ENCODE peak calls at places on chromosomes 2 and 18, in six cellular contexts. O, V, G, Y, S and A are unnamed samples.

GRCh38 chr2:69237070-69237670 is 149.9 kb downstream of the GFPT1 start:
- DNase-seq in O (no peak), Y (no peak), S (no peak), G (no peak), V (no peak), A (no peak)

GRCh38 chr2:124810132-124810531 is 785.0 kb downstream of the CNTNAP5 start:
- DNase-seq in O (peak), G (peak), V (no peak), S (no peak), Y (no peak), A (no peak)

GRCh38 chr2:204152616-204153015 is 216.1 kb downstream of the ICOS start:
- DNase-seq in S (no peak), Y (no peak), O (no peak), V (no peak), G (no peak), A (no peak)

GRCh38 chr2:157741819-157742484 is 113.3 kb upstream of the ACVR1C start:
- DNase-seq in S (no peak), G (no peak), Y (no peak), O (no peak), V (no peak), A (no peak)

GRCh38 chr2:122531803-122532344 is 776.4 kb downstream of the TSN start:
- DNase-seq in Y (no peak), S (peak), G (no peak), O (peak), V (no peak), A (no peak)

GRCh38 chr18:10927290-10927979 is 221.9 kb downstream of the PIEZO2 start:
- DNase-seq in S (no peak), V (peak), G (no peak), Y (peak), O (no peak), A (no peak)

GRCh38 chr2:224747765-224748164 is 31.6 kb upstream of the CCDC195 start:
- DNase-seq in S (no peak), O (no peak), V (no peak), G (no peak), Y (no peak), A (no peak)

GRCh38 chr2:219049282-219049681 is 8.0 kb upstream of the CFAP65 start:
- DNase-seq in V (no peak), G (no peak), Y (no peak), O (no peak), S (no peak), A (no peak)

GRCh38 chr2:219176818-219177593 is at the start of gene CNPPD1:
- DNase-seq in V (peak), G (peak), O (peak), S (peak), Y (no peak), A (no peak)

GRCh38 chr18:55706893-55707292 is 118.9 kb upstream of the TCF4 start:
- DNase-seq in S (no peak), Y (peak), O (no peak), G (no peak), V (no peak), A (peak)

GRCh38 chr2:114044985-114045384 is 155.1 kb downstream of the ACTR3 start:
- DNase-seq in S (no peak), Y (no peak), V (no peak), G (no peak), O (no peak), A (no peak)

GRCh38 chr2:44358498-44358897 is 2.8 kb downstream of the PREPL start:
- DNase-seq in V (peak), Y (no peak), S (peak), G (no peak), O (no peak), A (no peak)

GRCh38 chr2:173929441-173929840 is 35.7 kb downstream of the SP3 start:
- DNase-seq in S (no peak), O (no peak), V (no peak), Y (no peak), G (no peak), A (no peak)

GRCh38 chr2:23433282-23433681 is 48.3 kb downstream of the KLHL29 start:
- DNase-seq in G (no peak), S (no peak), Y (no peak), V (no peak), O (no peak), A (no peak)

GRCh38 chr2:233857511-233858118 is 3.3 kb upstream of the HJURP start:
- DNase-seq in S (peak), Y (no peak), G (peak), V (no peak), O (peak), A (no peak)

GRCh38 chr2:85440736-85441135 is 22.2 kb downstream of the SH2D6 start:
- DNase-seq in V (no peak), S (no peak), Y (no peak), G (no peak), O (no peak), A (no peak)

GRCh38 chr2:131425191-131426021 is 50.5 kb upstream of the TUBA3D start:
- DNase-seq in V (no peak), S (no peak), O (no peak), Y (no peak), G (no peak), A (no peak)

GRCh38 chr2:240532032-240532775 is 25.6 kb downstream of the ANKMY1 start:
- DNase-seq in G (no peak), Y (no peak), O (no peak), S (no peak), V (no peak), A (no peak)

GRCh38 chr18:36350211-36350610 is 52.7 kb downstream of the FHOD3 start:
- DNase-seq in S (no peak), V (no peak), O (no peak), G (no peak), Y (no peak), A (no peak)

GRCh38 chr2:168519534-168520308 is 63.6 kb downstream of the CERS6 start:
- DNase-seq in Y (no peak), V (no peak), G (no peak), S (no peak), O (no peak), A (no peak)

GRCh38 chr18:1914489-1914888 is 656.8 kb downstream of the METTL4 start:
- DNase-seq in V (no peak), O (peak), S (no peak), Y (no peak), G (no peak), A (no peak)

GRCh38 chr18:47815486-47816270 is 114.8 kb downstream of the SMAD2 start:
- DNase-seq in O (no peak), G (no peak), S (no peak), Y (no peak), V (no peak), A (no peak)

GRCh38 chr2:57549642-57550102 is 496.9 kb upstream of the VRK2 start:
- DNase-seq in G (peak), Y (no peak), S (no peak), O (peak), V (no peak), A (no peak)

GRCh38 chr2:47056875-47057731 is 98.0 kb downstream of the STPG4 start:
- DNase-seq in G (peak), O (no peak), Y (no peak), V (peak), S (no peak), A (no peak)

GRCh38 chr2:218022851-218023530 is 20.2 kb upstream of the TNS1 start:
- DNase-seq in O (no peak), V (peak), Y (no peak), G (no peak), S (peak), A (no peak)

GRCh38 chr2:114550895-114551793 is 108.7 kb downstream of the DPP10 start:
- DNase-seq in Y (no peak), O (peak), G (peak), S (no peak), V (peak), A (no peak)

GRCh38 chr2:174546519-174547506 is 50.8 kb downstream of the WIPF1 start:
- DNase-seq in O (peak), V (no peak), S (no peak), Y (no peak), G (peak), A (no peak)

GRCh38 chr2:100272848-100273329 is 49.4 kb downstream of the LONRF2 start:
- DNase-seq in V (peak), G (no peak), Y (no peak), O (no peak), S (no peak), A (no peak)

GRCh38 chr2:26355038-26355995 is 8.7 kb upstream of the ADGRF3 start:
- DNase-seq in Y (peak), G (no peak), S (no peak), O (no peak), V (no peak), A (no peak)

GRCh38 chr18:62131305-62131909 is 55.4 kb downstream of the PIGN start:
- DNase-seq in S (no peak), O (peak), V (peak), Y (peak), G (peak), A (peak)

GRCh38 chr2:201532686-201533304 is 81.3 kb downstream of the STRADB start:
- DNase-seq in O (no peak), V (no peak), S (no peak), G (no peak), Y (peak), A (no peak)

GRCh38 chr2:240796543-240797499 is 23.2 kb downstream of the KIF1A start:
- DNase-seq in V (no peak), G (no peak), O (no peak), Y (no peak), S (peak), A (no peak)

GRCh38 chr2:240632291-240632670 is 7.0 kb downstream of the GPR35 start:
- DNase-seq in O (no peak), G (no peak), V (no peak), Y (no peak), S (peak), A (no peak)

GRCh38 chr2:9346885-9347284 is 76.4 kb downstream of the ITGB1BP1 start:
- DNase-seq in Y (no peak), S (no peak), O (no peak), V (no peak), G (no peak), A (no peak)

GRCh38 chr2:10265328-10266132 is 37.2 kb upstream of the HPCAL1 start:
- DNase-seq in Y (no peak), G (no peak), V (no peak), O (no peak), S (peak), A (no peak)

GRCh38 chr2:74188018-74188601 is 9.4 kb upstream of the MOB1A start:
- DNase-seq in S (no peak), Y (no peak), V (no peak), G (no peak), O (no peak), A (no peak)

GRCh38 chr2:12970861-12971260 is 254.1 kb downstream of the TRIB2 start:
- DNase-seq in O (no peak), G (no peak), Y (peak), V (no peak), S (no peak), A (no peak)

GRCh38 chr2:135986507-135986906 is 1.1 kb upstream of the DARS1 start:
- DNase-seq in G (no peak), S (no peak), Y (no peak), V (no peak), O (no peak), A (no peak)